ENCODE peak calls at places on chromosome 14, in four cellular contexts. V is activated CD4-positive, alpha-beta T cell treated with anti-CD3 and anti-CD28 coated beads, Interleukin-2, amount 50 U/mL, for 1 hour; Z is GM10248; U is stomach. Q is an unnamed sample.

GRCh38 chr14:102795060-102795925 is 18.0 kb downstream of the TRAF3 start:
- DNase-seq in V (peak), Z (no peak), U (peak), Q (peak)

GRCh38 chr14:101709962-101710891 is 51.3 kb upstream of the PPP2R5C start:
- DNase-seq in V (no peak), Z (no peak), U (peak), Q (no peak)

GRCh38 chr14:88359500-88359899 is 26.0 kb upstream of the SPATA7 start:
- DNase-seq in V (no peak), Z (no peak), U (no peak), Q (no peak)

GRCh38 chr14:100096656-100097055 is 31.4 kb downstream of the EVL start:
- DNase-seq in V (no peak), Z (no peak), U (no peak), Q (no peak)

GRCh38 chr14:75399819-75400678 is 27.8 kb upstream of the JDP2 start:
- DNase-seq in V (no peak), Z (no peak), U (peak), Q (no peak)

GRCh38 chr14:79369359-79370332 is 841.7 kb downstream of the DIO2 start:
- DNase-seq in V (no peak), Z (no peak), U (no peak), Q (no peak)

GRCh38 chr14:34851395-34851794 is 23.8 kb downstream of the BAZ1A start:
- DNase-seq in V (no peak), Z (no peak), U (no peak), Q (no peak)

GRCh38 chr14:61225304-61225703 is 55.8 kb downstream of the TMEM30B start:
- DNase-seq in V (no peak), Z (no peak), U (no peak), Q (no peak)

GRCh38 chr14:105843444-105844046 is 317.2 kb downstream of the TMEM121 start:
- DNase-seq in V (no peak), Z (no peak), U (no peak), Q (no peak)

GRCh38 chr14:95066427-95066986 is 90.8 kb downstream of the DICER1 start:
- DNase-seq in V (no peak), Z (no peak), U (peak), Q (no peak)

GRCh38 chr14:71692496-71692895 is 239.7 kb upstream of the RGS6 start:
- DNase-seq in V (no peak), Z (no peak), U (no peak), Q (no peak)

GRCh38 chr14:91755560-91755959 is 23.7 kb upstream of the CATSPERB start:
- DNase-seq in V (no peak), Z (no peak), U (no peak), Q (no peak)

GRCh38 chr14:51822499-51822898 is 37.9 kb upstream of the GNG2 start:
- DNase-seq in V (no peak), Z (no peak), U (no peak), Q (no peak)

GRCh38 chr14:61322799-61323290 is 1.5 kb downstream of the PRKCH start:
- DNase-seq in V (peak), Z (no peak), U (no peak), Q (no peak)

GRCh38 chr14:63435838-63436237 is 107.3 kb downstream of the PPP2R5E start:
- DNase-seq in V (no peak), Z (no peak), U (peak), Q (peak)

GRCh38 chr14:30551460-30551859 is 7.5 kb upstream of the G2E3 start:
- DNase-seq in V (no peak), Z (no peak), U (no peak), Q (no peak)

GRCh38 chr14:55512421-55512820 is 67.6 kb upstream of the KTN1 start:
- DNase-seq in V (no peak), Z (no peak), U (no peak), Q (no peak)

Q was measured in Karpas-422.